ENCODE peak calls at places on chromosome 3, in six cellular contexts. N, W, D, A, L and U are unnamed samples.

GRCh38 chr3:23479615-23480323 is 276.6 kb downstream of the UBE2E2 start:
- DNase-seq in A (no peak), L (no peak), W (no peak), N (no peak), D (no peak), U (no peak)

GRCh38 chr3:189787622-189788021 is 156.4 kb downstream of the TP63 start:
- DNase-seq in W (no peak), D (no peak), N (no peak), L (no peak), A (no peak), U (no peak)

GRCh38 chr3:67710396-67710795 is 56.0 kb upstream of the SUCLG2 start:
- DNase-seq in L (no peak), D (no peak), W (no peak), N (no peak), A (no peak), U (no peak)

GRCh38 chr3:40505599-40506462 is at the start of gene ZNF620:
- DNase-seq in W (peak), N (peak), L (peak), A (peak), D (peak), U (peak)

GRCh38 chr3:181941250-181941649 is 229.5 kb downstream of the SOX2 start:
- DNase-seq in N (no peak), A (no peak), W (no peak), L (no peak), D (no peak), U (no peak)

GRCh38 chr3:24264748-24265158 is 229.9 kb downstream of the THRB start:
- DNase-seq in L (peak), N (peak), D (no peak), W (no peak), A (peak), U (peak)

GRCh38 chr3:130961458-130961857 is 65.2 kb downstream of the ASTE1 start:
- DNase-seq in D (no peak), W (no peak), N (no peak), L (no peak), A (no peak), U (no peak)

GRCh38 chr3:123667784-123668183 is 82.9 kb upstream of the HACD2 start:
- DNase-seq in W (no peak), A (no peak), N (no peak), D (no peak), L (no peak), U (no peak)

GRCh38 chr3:172520332-172520831 is 2.8 kb downstream of the TNFSF10 start:
- DNase-seq in D (no peak), W (no peak), L (no peak), N (no peak), A (no peak), U (no peak)
- TF ChIP-seq POLR2A in D (no peak), W (no peak), L (no peak), N (no peak), A (no peak), U (no peak)

DNA sequence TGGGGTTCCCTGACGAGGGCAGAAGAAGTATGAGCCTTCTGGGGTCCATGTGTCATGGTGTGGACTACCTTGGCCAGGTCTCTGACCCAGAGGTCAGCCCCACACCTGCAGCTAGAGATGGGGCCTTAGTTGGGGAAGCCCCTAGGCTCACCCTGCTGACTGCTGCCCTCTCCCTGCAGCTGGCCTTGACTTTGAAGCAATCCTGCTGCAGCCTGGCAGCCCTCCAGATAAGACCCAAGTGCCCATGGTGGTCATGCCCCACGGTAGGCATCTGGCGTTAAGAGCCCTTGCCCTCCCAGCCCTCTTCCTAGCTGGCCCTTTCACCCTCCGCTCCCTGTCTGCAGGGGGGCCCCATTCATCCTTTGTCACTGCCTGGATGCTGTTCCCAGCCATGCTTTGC is 7.4 kb downstream of the APEH start:
- DNase-seq in L (no peak), W (no peak), N (no peak), A (no peak), D (no peak), U (no peak)
- H3K4me3 ChIP-seq in L (no peak), W (no peak), N (no peak), A (no peak), D (no peak), U (no peak)

GRCh38 chr3:9792405-9793160 is at the start of the genes ARPC4 and TADA3:
- DNase-seq in L (peak), N (peak), W (peak), D (peak), A (peak), U (peak)

GRCh38 chr3:9791127-9791526 is 1.1 kb downstream of the TADA3 start:
- DNase-seq in D (no peak), W (no peak), L (no peak), A (no peak), N (no peak), U (no peak)

GRCh38 chr3:9794400-9794799 is 1.5 kb downstream of the ARPC4 start:
- DNase-seq in W (no peak), A (no peak), D (no peak), N (no peak), L (no peak), U (no peak)

GRCh38 chr3:9793161-9793781 is 389 bp downstream of the ARPC4 start:
- DNase-seq in N (no peak), D (peak), L (peak), A (peak), W (no peak), U (no peak)

DNA sequence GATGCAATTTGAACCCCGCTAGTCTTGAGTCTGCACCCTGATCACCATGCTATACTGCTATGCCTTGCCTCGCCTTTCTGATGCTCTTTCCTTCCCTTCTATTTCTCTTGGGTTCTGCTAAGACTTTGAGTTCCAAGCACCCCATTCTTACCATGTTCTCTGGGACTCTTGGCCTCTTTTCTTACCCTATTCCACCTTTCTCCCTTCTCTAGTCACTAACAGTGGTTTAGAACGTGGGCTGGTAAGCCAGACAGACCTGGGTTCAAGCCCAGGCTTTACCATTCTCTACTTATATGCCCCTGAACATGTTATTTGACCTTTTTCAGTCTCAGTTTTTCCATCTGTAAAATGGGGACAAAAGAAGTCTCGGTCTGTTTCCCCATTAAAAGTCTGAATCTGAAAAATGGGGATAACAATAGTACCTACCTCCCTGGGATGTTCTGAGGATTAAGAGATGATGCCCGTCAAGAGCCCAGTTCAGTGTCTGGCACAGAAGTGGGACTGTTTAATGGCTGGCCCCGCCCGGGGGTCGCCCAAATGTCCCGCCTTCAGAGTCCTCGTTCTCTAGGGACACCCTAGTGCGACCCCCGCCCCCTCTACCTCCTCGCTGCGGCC is 376 bp downstream of the TADA3 start:
- DNase-seq in L (no peak), W (no peak), N (no peak), D (no peak), A (no peak), U (no peak)
- TF ChIP-seq POLR2A in L (no peak), W (no peak), N (no peak), D (peak), A (peak), U (no peak)

GRCh38 chr3:37465174-37465573 is 290.8 kb upstream of the LRRFIP2 start:
- DNase-seq in D (no peak), L (no peak), A (no peak), W (no peak), N (no peak), U (no peak)
- H3K4me3 ChIP-seq in D (no peak), L (no peak), A (no peak), W (no peak), N (no peak), U (no peak)

DNA sequence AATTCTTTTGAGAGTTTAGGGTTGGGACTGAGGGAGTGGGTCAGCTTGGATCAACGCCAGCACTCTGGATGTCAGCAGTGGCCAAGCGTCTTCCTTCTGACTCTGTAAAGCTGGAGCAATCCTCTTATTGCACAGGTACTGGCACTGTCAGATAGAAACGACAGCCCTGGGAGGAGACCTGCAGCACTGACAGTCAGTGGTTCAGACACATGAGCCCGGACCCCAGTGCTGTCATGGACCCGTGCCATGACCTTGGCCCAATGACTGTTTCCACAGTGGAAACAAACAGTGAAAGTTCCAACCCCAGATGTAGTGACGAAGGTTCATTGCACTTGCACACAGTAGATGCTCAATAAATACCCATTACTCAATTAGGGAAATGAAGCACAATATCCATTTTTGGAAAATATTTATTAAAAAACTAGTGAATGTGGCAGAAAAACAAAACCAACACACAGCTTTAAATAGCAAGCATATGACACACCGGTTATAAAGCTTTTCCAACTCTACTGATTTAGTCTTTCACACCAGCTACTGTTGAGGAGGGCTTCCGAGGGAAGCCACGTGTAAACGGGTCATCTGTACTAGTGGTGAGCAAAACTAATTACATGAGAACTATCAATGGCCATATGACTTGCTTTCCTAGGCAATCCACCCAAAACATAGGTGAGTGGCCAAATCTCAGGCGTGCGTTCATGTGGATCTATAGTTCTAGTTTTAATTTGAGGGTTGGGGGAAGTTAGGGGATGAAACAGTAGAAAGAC is 22.1 kb downstream of the SIAH2 start:
- DNase-seq in D (no peak), A (no peak), W (no peak), L (no peak), N (no peak), U (no peak)
- TF ChIP-seq POLR2A in D (no peak), A (no peak), W (no peak), L (no peak), N (no peak), U (no peak)

GRCh38 chr3:159711560-159712333 is 276.9 kb upstream of the IL12A start:
- DNase-seq in D (no peak), N (no peak), L (peak), W (no peak), A (no peak), U (no peak)
- H3K4me3 ChIP-seq in D (no peak), N (no peak), L (no peak), W (no peak), A (no peak), U (no peak)